ENCODE peak calls at places on chromosome 6, in six cellular contexts. R, X, D, S, O and T are unnamed samples.

GRCh38 chr6:1029196-1029595 is 282.7 kb upstream of the FOXQ1 start:
- DNase-seq in R (no peak), X (no peak), D (no peak), S (no peak), O (no peak), T (peak; percentile 63)

GRCh38 chr6:20877008-20877937 is 343.0 kb downstream of the CDKAL1 start:
- DNase-seq in R (peak; percentile 61), X (no peak), D (no peak), S (peak; percentile 40), O (peak; percentile 64), T (peak; percentile 80)

GRCh38 chr6:73652637-73653570 is 888 bp downstream of the SLC17A5 start:
- DNase-seq in R (peak; percentile 50), X (peak; percentile 64), D (peak; percentile 43), S (peak; percentile 72), O (peak; percentile 79), T (no peak)

GRCh38 chr6:10262505-10262904 is 152.4 kb downstream of the TFAP2A start:
- DNase-seq in R (no peak), X (no peak), D (no peak), S (no peak), O (no peak), T (no peak)

GRCh38 chr6:148760568-148761531 is 14.0 kb downstream of the UST start:
- DNase-seq in R (peak; percentile 71), X (peak; percentile 32), D (peak; percentile 63), S (peak; percentile 51), O (no peak), T (peak; percentile 59)

GRCh38 chr6:5506575-5506974 is 245.3 kb downstream of the FARS2 start:
- DNase-seq in R (no peak), X (no peak), D (no peak), S (no peak), O (no peak), T (no peak)

GRCh38 chr6:122620902-122621301 is 10.7 kb downstream of the PKIB start:
- DNase-seq in R (no peak), X (no peak), D (no peak), S (no peak), O (no peak), T (no peak)

GRCh38 chr6:12136905-12137304 is 124.8 kb downstream of the HIVEP1 start:
- DNase-seq in R (no peak), X (no peak), D (no peak), S (no peak), O (no peak), T (no peak)

GRCh38 chr6:116476021-116476678 is 15.0 kb downstream of the CALHM6 start:
- DNase-seq in R (no peak), X (no peak), D (no peak), S (peak; percentile 20), O (no peak), T (no peak)

GRCh38 chr6:170455335-170455979 is 97.7 kb downstream of the PSMB1 start:
- DNase-seq in R (no peak), X (no peak), D (no peak), S (no peak), O (peak; percentile 40), T (no peak)

GRCh38 chr6:46888031-46888430 is 33.7 kb downstream of the ADGRF5 start:
- DNase-seq in R (no peak), X (no peak), D (no peak), S (no peak), O (no peak), T (no peak)

GRCh38 chr6:55836481-55836880 is 38.9 kb downstream of the BMP5 start:
- DNase-seq in R (no peak), X (peak; percentile 25), D (no peak), S (peak; percentile 27), O (no peak), T (no peak)

GRCh38 chr6:82882363-82883033 is 183.1 kb downstream of the UBE3D start:
- DNase-seq in R (no peak), X (no peak), D (no peak), S (no peak), O (no peak), T (no peak)

GRCh38 chr6:119523546-119523945 is 174.0 kb upstream of the MAN1A1 start:
- DNase-seq in R (no peak), X (no peak), D (no peak), S (no peak), O (no peak), T (no peak)

GRCh38 chr6:167779993-167780655 is 46.6 kb upstream of the AFDN start:
- DNase-seq in R (no peak), X (no peak), D (no peak), S (no peak), O (no peak), T (no peak)

GRCh38 chr6:107348224-107348623 is 111.1 kb downstream of the PDSS2 start:
- DNase-seq in R (no peak), X (no peak), D (no peak), S (no peak), O (no peak), T (no peak)

GRCh38 chr6:25583099-25583498 is 68.9 kb upstream of the SCGN start:
- DNase-seq in R (no peak), X (no peak), D (no peak), S (no peak), O (no peak), T (no peak)

GRCh38 chr6:81890846-81891245 is 138.4 kb upstream of the TENT5A start:
- DNase-seq in R (no peak), X (no peak), D (no peak), S (no peak), O (no peak), T (peak; percentile 79)

GRCh38 chr6:117352466-117353081 is 73.2 kb downstream of the ROS1 start:
- DNase-seq in R (no peak), X (no peak), D (no peak), S (no peak), O (no peak), T (no peak)

GRCh38 chr6:54624779-54625178 is 221.8 kb upstream of the FAM83B start:
- DNase-seq in R (no peak), X (no peak), D (no peak), S (no peak), O (no peak), T (no peak)

GRCh38 chr6:90226257-90226656 is 70.4 kb downstream of the BACH2 start:
- DNase-seq in R (no peak), X (no peak), D (no peak), S (no peak), O (no peak), T (no peak)

GRCh38 chr6:116096979-116097816 is 3.5 kb upstream of the NT5DC1 start:
- DNase-seq in R (no peak), X (no peak), D (no peak), S (no peak), O (no peak), T (no peak)

GRCh38 chr6:107794771-107795170 is 29.3 kb downstream of the SCML4 start:
- DNase-seq in R (no peak), X (no peak), D (no peak), S (no peak), O (no peak), T (no peak)

GRCh38 chr6:16437984-16438383 is 199.6 kb downstream of the GMPR start:
- DNase-seq in R (no peak), X (no peak), D (no peak), S (no peak), O (no peak), T (no peak)

GRCh38 chr6:56246941-56247653 is at the start of gene COL21A1:
- DNase-seq in R (peak; percentile 70), X (peak; percentile 57), D (peak; percentile 59), S (peak; percentile 17), O (peak; percentile 65), T (no peak)

GRCh38 chr6:169912266-169913095 is 161.1 kb downstream of the ERMARD start:
- DNase-seq in R (no peak), X (no peak), D (no peak), S (no peak), O (peak; percentile 40), T (no peak)

DNA sequence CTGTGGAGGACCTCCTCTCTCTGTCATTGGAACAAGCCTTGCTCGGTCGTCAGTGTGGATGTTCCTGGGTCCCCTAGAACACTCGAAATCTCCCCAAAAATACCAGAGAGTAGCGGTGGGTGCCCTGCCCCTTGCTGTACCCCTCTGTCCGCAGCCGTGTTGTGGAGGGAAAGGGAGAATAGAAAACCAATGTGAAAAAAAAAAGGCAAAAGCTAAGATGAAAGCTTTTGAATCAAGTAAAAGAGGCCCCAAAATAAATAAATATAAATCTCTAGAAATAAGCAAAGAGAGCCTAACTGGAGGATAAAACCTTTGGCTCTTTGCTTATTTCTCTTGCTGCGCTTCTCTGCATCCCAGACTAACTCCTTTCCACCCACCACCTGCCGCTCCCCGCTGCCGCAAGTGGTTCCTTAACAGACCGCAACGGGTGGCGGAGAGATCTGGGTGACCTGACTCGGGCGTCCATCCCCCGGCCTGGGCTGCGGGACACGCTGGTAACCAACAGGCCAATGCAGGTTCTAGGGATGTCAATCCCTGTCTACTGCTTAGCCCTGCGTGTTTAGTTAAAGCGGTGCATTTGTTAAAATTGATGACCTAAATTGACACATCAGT is 110.0 kb downstream of the GPX5 start:
- DNase-seq in R (no peak), X (no peak), D (no peak), S (no peak), O (no peak), T (no peak)
- H3K27me3 ChIP-seq in R (peaks cover 24% of the 10 kb centered on the region), X (peaks cover 29% of the 10 kb centered on the region), D (peaks cover 94% of the 10 kb centered on the region), S (peaks cover 79% of the 10 kb centered on the region), O (peaks cover 52% of the 10 kb centered on the region), T (peaks cover 16% of the 10 kb centered on the region)

DNA sequence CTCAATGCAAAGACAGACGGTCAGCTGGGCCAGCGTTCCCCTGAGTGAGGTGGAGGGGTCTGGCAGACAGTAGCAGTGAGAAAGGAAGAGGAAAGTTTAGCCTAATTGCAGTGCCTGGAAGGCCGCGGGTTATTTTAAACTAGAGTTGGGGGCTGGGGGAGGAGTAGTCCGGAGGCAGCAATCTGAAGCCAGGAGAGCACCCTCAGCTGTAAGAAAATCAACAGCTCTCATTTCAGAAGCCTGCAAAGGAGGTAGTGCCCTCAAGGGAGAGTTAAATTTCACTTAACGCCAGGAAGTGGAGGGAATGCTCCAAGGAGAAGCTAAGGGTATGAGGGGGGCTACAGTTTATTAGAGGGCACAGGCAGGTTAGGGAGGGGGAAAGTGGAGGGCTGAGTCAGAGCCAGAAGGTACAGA is 26.9 kb downstream of the RING1 start:
- DNase-seq in R (no peak), X (no peak), D (no peak), S (no peak), O (no peak), T (no peak)
- H3K4me3 ChIP-seq in R (no peak overlapping the region), X (no peak overlapping the region), D (no peak overlapping the region), S (no peak overlapping the region), O (no peak overlapping the region), T (no peak overlapping the region)

GRCh38 chr6:8131265-8131897 is 29.0 kb upstream of the EEF1E1 start:
- DNase-seq in R (peak; percentile 24), X (peak; percentile 36), D (no peak), S (peak; percentile 39), O (no peak), T (no peak)
- TF ChIP-seq CTCF in R (peak; percentile 49), X (peak; percentile 37), D (peak; percentile 61), S (peak; percentile 40), O (peak; percentile 54), T (peak; percentile 66)

GRCh38 chr6:41370488-41371111 is 35.2 kb downstream of the NCR2 start:
- DNase-seq in R (no peak), X (no peak), D (no peak), S (no peak), O (no peak), T (no peak)

GRCh38 chr6:41371461-41371991 is 36.1 kb downstream of the NCR2 start:
- DNase-seq in R (no peak), X (peak; percentile 50), D (peak; percentile 39), S (peak; percentile 38), O (peak; percentile 73), T (no peak)

GRCh38 chr6:41366150-41366549 is 30.7 kb downstream of the NCR2 start:
- DNase-seq in R (no peak), X (no peak), D (no peak), S (no peak), O (no peak), T (no peak)

GRCh38 chr6:41367061-41367460 is 31.7 kb downstream of the NCR2 start:
- DNase-seq in R (no peak), X (no peak), D (no peak), S (no peak), O (no peak), T (no peak)

GRCh38 chr6:41367700-41368099 is 32.3 kb downstream of the NCR2 start:
- DNase-seq in R (peak; percentile 35), X (peak; percentile 56), D (peak; percentile 28), S (peak; percentile 33), O (no peak), T (no peak)
- H3K27me3 ChIP-seq in R (peaks cover 21% of the 10 kb centered on the region), X (peaks cover 10% of the 10 kb centered on the region), D (peaks cover 97% of the 10 kb centered on the region), S (peaks cover 84% of the 10 kb centered on the region), O (peaks cover 52% of the 10 kb centered on the region), T (peaks cover 8% of the 10 kb centered on the region)